ENCODE peak calls at places on chromosomes 2 and 18, in four cellular contexts. One of them, this sample, is unnamed.

GRCh38 chr2:216665240-216665639 is 30.1 kb downstream of the IGFBP5 start:
- DNase-seq in right cardiac atrium: peak
- DNase-seq in AG10803: peak
- DNase-seq in upper lobe of right lung: no peak
- DNase-seq in this sample: peak

GRCh38 chr2:192194065-192194865 is 468 bp downstream of the TMEFF2 start:
- DNase-seq in right cardiac atrium: peak
- DNase-seq in AG10803: peak
- DNase-seq in upper lobe of right lung: peak
- DNase-seq in this sample: peak

GRCh38 chr2:159737917-159738296 is 25.6 kb downstream of the MARCHF7 start:
- DNase-seq in right cardiac atrium: no peak
- DNase-seq in AG10803: no peak
- DNase-seq in upper lobe of right lung: no peak
- DNase-seq in this sample: peak

GRCh38 chr2:143132360-143132759 is 3.1 kb downstream of the ARHGAP15 start:
- DNase-seq in right cardiac atrium: no peak
- DNase-seq in AG10803: no peak
- DNase-seq in upper lobe of right lung: no peak
- DNase-seq in this sample: no peak

GRCh38 chr2:45344071-45344470 is 267.0 kb downstream of the SRBD1 start:
- DNase-seq in right cardiac atrium: no peak
- DNase-seq in AG10803: no peak
- DNase-seq in upper lobe of right lung: no peak
- DNase-seq in this sample: no peak

GRCh38 chr2:64904405-64905329 is 84.5 kb upstream of the SLC1A4 start:
- DNase-seq in right cardiac atrium: peak
- DNase-seq in AG10803: no peak
- DNase-seq in upper lobe of right lung: peak
- DNase-seq in this sample: no peak

GRCh38 chr18:3266062-3266608 is 4.2 kb downstream of the MYL12B start:
- DNase-seq in right cardiac atrium: no peak
- DNase-seq in AG10803: no peak
- DNase-seq in upper lobe of right lung: no peak
- DNase-seq in this sample: no peak

GRCh38 chr2:33489835-33490431 is 13.5 kb downstream of the RASGRP3 start:
- DNase-seq in right cardiac atrium: no peak
- DNase-seq in AG10803: no peak
- DNase-seq in upper lobe of right lung: no peak
- DNase-seq in this sample: no peak

GRCh38 chr2:10922307-10923006 is 10.7 kb downstream of the KCNF1 start:
- DNase-seq in right cardiac atrium: no peak
- DNase-seq in AG10803: no peak
- DNase-seq in upper lobe of right lung: peak
- DNase-seq in this sample: no peak

GRCh38 chr2:169012812-169013627 is 18.1 kb downstream of the ABCB11 start:
- DNase-seq in right cardiac atrium: no peak
- DNase-seq in AG10803: no peak
- DNase-seq in upper lobe of right lung: no peak
- DNase-seq in this sample: no peak

GRCh38 chr2:240614391-240614790 is 10.9 kb upstream of the GPR35 start:
- DNase-seq in right cardiac atrium: peak
- DNase-seq in AG10803: no peak
- DNase-seq in upper lobe of right lung: peak
- DNase-seq in this sample: peak

GRCh38 chr18:49650426-49650891 is 88.6 kb downstream of the LIPG start:
- DNase-seq in right cardiac atrium: no peak
- DNase-seq in AG10803: no peak
- DNase-seq in upper lobe of right lung: no peak
- DNase-seq in this sample: no peak

GRCh38 chr2:203758841-203759691 is 52.6 kb downstream of the CD28 start:
- DNase-seq in right cardiac atrium: no peak
- DNase-seq in AG10803: peak
- DNase-seq in upper lobe of right lung: no peak
- DNase-seq in this sample: no peak

GRCh38 chr2:70552501-70553333 is 909 bp downstream of the TGFA start:
- DNase-seq in right cardiac atrium: no peak
- DNase-seq in AG10803: no peak
- DNase-seq in upper lobe of right lung: no peak
- DNase-seq in this sample: no peak
- H3K4me3 ChIP-seq in right cardiac atrium: peak
- H3K4me3 ChIP-seq in AG10803: peak
- H3K4me3 ChIP-seq in upper lobe of right lung: peak
- H3K4me3 ChIP-seq in this sample: peak

GRCh38 chr2:137976274-137976673 is 12.0 kb downstream of the HNMT start:
- DNase-seq in right cardiac atrium: no peak
- DNase-seq in AG10803: no peak
- DNase-seq in upper lobe of right lung: no peak
- DNase-seq in this sample: no peak

GRCh38 chr2:137975280-137976271 is 11.3 kb downstream of the HNMT start:
- DNase-seq in right cardiac atrium: no peak
- DNase-seq in AG10803: no peak
- DNase-seq in upper lobe of right lung: no peak
- DNase-seq in this sample: no peak

GRCh38 chr2:137981112-137981679 is 16.9 kb downstream of the HNMT start:
- DNase-seq in right cardiac atrium: no peak
- DNase-seq in AG10803: no peak
- DNase-seq in upper lobe of right lung: no peak
- DNase-seq in this sample: no peak

GRCh38 chr2:137980459-137980858 is 16.2 kb downstream of the HNMT start:
- DNase-seq in right cardiac atrium: no peak
- DNase-seq in AG10803: peak
- DNase-seq in upper lobe of right lung: no peak
- DNase-seq in this sample: no peak

DNA sequence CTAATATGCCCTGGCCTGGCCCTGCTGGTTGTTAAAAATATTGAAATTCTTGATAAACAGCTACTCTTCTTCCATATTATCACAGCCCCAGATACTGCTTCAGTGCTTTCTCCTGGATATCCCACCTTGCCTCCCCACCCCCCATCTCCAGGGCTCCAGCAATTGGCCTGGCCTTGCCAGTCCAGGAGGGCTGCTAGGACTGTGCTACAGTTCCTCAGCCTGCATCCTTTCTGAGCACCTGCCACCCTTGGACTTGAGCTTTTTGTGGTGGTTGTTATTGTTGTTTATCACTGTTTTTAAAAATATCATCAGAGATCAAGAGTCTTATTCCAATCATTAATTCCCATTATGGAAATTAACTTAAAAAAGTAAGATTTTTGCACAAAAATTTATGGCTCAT is 13.5 kb downstream of the HNMT start:
- DNase-seq in right cardiac atrium: no peak
- DNase-seq in AG10803: no peak
- DNase-seq in upper lobe of right lung: no peak
- DNase-seq in this sample: no peak
- H3K4me3 ChIP-seq in right cardiac atrium: no peak
- H3K4me3 ChIP-seq in AG10803: no peak
- H3K4me3 ChIP-seq in upper lobe of right lung: no peak
- H3K4me3 ChIP-seq in this sample: no peak

DNA sequence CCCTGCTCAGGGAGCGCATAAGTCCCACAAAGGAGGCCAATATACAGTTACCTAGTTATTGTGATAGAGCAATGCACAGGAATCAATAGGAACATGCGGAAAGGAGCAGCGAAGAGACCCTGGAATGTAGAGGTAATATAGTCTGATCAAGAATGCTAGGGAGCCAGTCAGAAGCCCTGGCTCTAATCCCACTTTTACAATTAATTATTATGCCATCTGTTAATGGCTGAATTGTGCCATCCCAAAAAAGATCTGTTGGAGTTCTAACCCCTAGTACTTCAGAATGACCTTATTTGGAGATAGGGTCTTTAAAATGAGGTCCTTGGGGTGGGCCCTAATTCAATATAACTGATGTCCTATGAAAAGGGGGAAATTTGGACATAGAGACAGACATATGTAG is 7.7 kb upstream of the SPATS2L start:
- DNase-seq in right cardiac atrium: no peak
- DNase-seq in AG10803: no peak
- DNase-seq in upper lobe of right lung: no peak
- DNase-seq in this sample: no peak
- H3K4me3 ChIP-seq in right cardiac atrium: no peak
- H3K4me3 ChIP-seq in AG10803: no peak
- H3K4me3 ChIP-seq in upper lobe of right lung: no peak
- H3K4me3 ChIP-seq in this sample: no peak

DNA sequence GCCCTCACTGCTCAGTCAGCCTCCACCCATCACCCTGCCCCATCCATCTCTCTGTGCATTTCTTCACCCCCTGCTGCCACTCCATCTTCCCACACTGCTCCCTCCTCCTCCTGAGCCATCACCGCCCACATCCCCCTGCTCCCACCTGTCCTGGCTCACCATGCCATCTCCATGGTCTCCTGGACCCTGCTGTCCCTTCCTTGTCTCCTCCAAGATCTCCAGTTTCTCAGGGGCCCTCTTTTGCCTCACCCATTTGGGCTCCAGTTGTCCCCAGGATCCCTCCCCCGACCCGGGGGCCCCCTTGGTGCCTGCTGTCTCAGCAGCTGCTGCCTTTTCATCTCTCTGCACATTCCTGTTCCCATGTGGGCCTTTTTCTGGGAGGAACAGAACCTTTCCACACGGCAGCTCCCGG is 10.6 kb downstream of the SPEG start:
- DNase-seq in right cardiac atrium: no peak
- DNase-seq in AG10803: no peak
- DNase-seq in upper lobe of right lung: no peak
- DNase-seq in this sample: no peak
- H3K4me3 ChIP-seq in right cardiac atrium: no peak
- H3K4me3 ChIP-seq in AG10803: no peak
- H3K4me3 ChIP-seq in upper lobe of right lung: no peak
- H3K4me3 ChIP-seq in this sample: no peak

DNA sequence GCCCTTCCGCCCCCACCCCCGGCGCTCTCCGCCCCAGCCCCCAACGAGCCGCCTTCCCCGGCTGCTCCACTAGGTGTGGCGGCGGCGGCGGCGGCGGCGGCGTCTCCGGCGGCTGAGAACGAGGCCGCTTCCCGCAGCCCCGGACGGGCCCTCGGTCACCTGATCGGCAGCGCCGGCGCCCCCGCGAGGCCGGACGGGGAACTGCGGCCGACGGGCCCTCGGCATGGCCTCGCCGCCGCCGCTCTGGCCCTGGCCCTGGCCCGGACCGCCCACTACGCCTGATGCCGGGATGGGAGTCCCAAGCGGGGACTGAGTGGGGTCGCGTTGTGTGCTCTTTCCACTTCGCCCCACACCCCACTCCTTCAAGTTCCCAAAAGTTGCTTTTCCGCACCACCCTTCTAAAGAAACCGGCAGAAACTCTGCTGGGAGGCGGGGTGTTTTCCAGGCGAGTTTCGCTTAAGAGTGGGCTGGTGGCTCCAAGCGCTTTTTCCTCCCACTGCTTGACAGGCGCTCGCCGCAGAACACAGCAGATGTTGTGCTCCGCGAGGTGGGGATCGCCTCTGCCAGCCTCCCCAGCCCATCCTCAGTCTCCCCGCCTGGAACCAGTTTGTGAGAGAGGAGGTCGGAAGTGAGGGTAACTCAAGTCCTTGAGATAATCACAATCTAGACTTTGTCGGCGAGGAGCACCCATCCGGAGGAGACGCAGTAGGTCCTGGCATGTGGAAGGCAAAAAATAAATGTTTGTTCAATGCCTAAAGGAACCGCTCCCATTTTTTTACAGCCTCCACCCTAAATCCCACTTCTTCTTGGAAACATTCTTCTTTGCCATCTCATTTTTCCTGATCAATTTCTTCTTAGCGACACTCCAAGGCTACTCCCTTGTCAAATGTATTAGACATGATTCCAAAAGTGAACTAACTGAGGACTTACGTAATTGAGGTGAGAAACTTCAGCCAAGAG is at the start of gene NCKAP1:
- DNase-seq in right cardiac atrium: peak
- DNase-seq in AG10803: peak
- DNase-seq in upper lobe of right lung: peak
- DNase-seq in this sample: peak
- H3K4me3 ChIP-seq in right cardiac atrium: peak
- H3K4me3 ChIP-seq in AG10803: peak
- H3K4me3 ChIP-seq in upper lobe of right lung: peak
- H3K4me3 ChIP-seq in this sample: peak

GRCh38 chr2:165893556-165893955 is 60.0 kb downstream of the TTC21B start:
- DNase-seq in right cardiac atrium: no peak
- DNase-seq in AG10803: no peak
- DNase-seq in upper lobe of right lung: no peak
- DNase-seq in this sample: no peak
- H3K4me3 ChIP-seq in right cardiac atrium: no peak
- H3K4me3 ChIP-seq in AG10803: no peak
- H3K4me3 ChIP-seq in upper lobe of right lung: no peak
- H3K4me3 ChIP-seq in this sample: no peak

GRCh38 chr2:63891488-63892030 is 49.9 kb downstream of the UGP2 start:
- DNase-seq in right cardiac atrium: no peak
- DNase-seq in AG10803: no peak
- DNase-seq in upper lobe of right lung: no peak
- DNase-seq in this sample: no peak

GRCh38 chr2:63890678-63891077 is 49.0 kb downstream of the UGP2 start:
- DNase-seq in right cardiac atrium: no peak
- DNase-seq in AG10803: no peak
- DNase-seq in upper lobe of right lung: no peak
- DNase-seq in this sample: no peak

GRCh38 chr2:63886445-63886844 is 44.7 kb downstream of the UGP2 start:
- DNase-seq in right cardiac atrium: no peak
- DNase-seq in AG10803: no peak
- DNase-seq in upper lobe of right lung: no peak
- DNase-seq in this sample: no peak

GRCh38 chr2:63888053-63888452 is 46.4 kb downstream of the UGP2 start:
- DNase-seq in right cardiac atrium: no peak
- DNase-seq in AG10803: no peak
- DNase-seq in upper lobe of right lung: no peak
- DNase-seq in this sample: no peak

GRCh38 chr2:63888490-63889402 is 47.0 kb downstream of the UGP2 start:
- DNase-seq in right cardiac atrium: peak
- DNase-seq in AG10803: peak
- DNase-seq in upper lobe of right lung: no peak
- DNase-seq in this sample: no peak
- H3K4me3 ChIP-seq in right cardiac atrium: no peak
- H3K4me3 ChIP-seq in AG10803: no peak
- H3K4me3 ChIP-seq in upper lobe of right lung: no peak
- H3K4me3 ChIP-seq in this sample: no peak

DNA sequence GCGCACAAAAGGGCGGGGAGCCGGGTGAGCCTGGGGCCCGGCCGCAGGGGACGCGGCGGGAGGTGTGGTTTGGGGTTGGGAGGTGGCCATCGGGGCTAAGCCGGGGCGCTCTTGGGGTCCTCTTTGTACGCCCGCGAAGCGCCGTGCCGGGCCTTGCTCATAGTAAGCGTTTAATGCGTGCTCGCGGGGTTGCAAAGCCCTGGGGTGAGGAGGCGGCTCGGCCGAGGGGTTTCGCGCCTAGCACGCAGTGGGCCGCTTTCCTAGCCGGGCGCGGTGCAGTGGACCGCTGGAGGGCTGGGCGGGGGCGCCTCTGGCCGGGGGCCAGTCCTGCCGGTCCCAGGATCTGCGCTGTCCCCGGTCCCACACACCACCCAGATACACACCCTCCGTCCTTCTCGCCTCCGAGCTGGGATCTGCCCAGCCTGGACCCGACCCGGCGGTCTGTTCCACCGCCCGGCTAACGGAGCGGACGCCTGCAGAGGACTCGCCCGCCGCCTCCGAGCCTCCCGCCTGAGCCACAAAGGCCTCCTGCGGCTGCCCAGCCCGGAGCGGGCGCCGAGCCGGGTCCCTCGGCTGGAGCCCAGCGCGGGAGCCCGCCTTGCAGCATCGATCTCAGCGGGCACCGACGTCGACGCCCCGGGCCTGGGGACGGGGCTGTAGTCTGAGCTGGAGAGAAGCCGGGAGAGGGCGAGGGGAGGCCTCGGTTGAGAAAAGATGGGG is 564 bp downstream of the DPYSL5 start:
- DNase-seq in right cardiac atrium: peak
- DNase-seq in AG10803: no peak
- DNase-seq in upper lobe of right lung: peak
- DNase-seq in this sample: peak
- H3K4me3 ChIP-seq in right cardiac atrium: peak
- H3K4me3 ChIP-seq in AG10803: no peak
- H3K4me3 ChIP-seq in upper lobe of right lung: peak
- H3K4me3 ChIP-seq in this sample: no peak

This sample was measured in kidney.